ENCODE peak calls at places on chromosomes 16 and 17, in four cellular contexts. O is hypothalamus, E is NCI-H1092 treated with DMSO at 0.1 percent for 48 hours, P is fibroblast of gingiva. B is an unnamed sample.

GRCh38 chr17:77634710-77635109 is 323.8 kb upstream of the TNRC6C start:
- DNase-seq in O (no peak), E (no peak), P (no peak), B (no peak)

GRCh38 chr17:1399366-1399678 is 700 bp downstream of the YWHAE start:
- DNase-seq in O (no peak), E (no peak), P (no peak), B (no peak)

GRCh38 chr16:46885960-46886763 is 2.0 kb downstream of the GPT2 start:
- DNase-seq in O (peak), E (peak), P (no peak), B (no peak)

GRCh38 chr17:50361561-50362480 is 11.2 kb downstream of the MRPL27 start:
- DNase-seq in O (peak), E (peak), P (peak), B (peak)

GRCh38 chr16:27991876-27992275 is 71.6 kb downstream of the GSG1L start:
- DNase-seq in O (no peak), E (no peak), P (no peak), B (no peak)

GRCh38 chr16:8869212-8869987 is 594 bp upstream of the CARHSP1 start:
- DNase-seq in O (no peak), E (no peak), P (no peak), B (no peak)

GRCh38 chr17:21287703-21288449 is 3.4 kb downstream of the MAP2K3 start:
- DNase-seq in O (peak), E (no peak), P (peak), B (peak)

GRCh38 chr17:8122923-8123694 is 797 bp downstream of the HES7 start:
- DNase-seq in O (no peak), E (no peak), P (no peak), B (no peak)

GRCh38 chr16:57720142-57720575 is 15.4 kb upstream of the KATNB1 start:
- DNase-seq in O (peak), E (peak), P (peak), B (peak)

GRCh38 chr16:12360240-12360639 is 383.7 kb downstream of the SNX29 start:
- DNase-seq in O (no peak), E (no peak), P (no peak), B (no peak)

GRCh38 chr17:57622886-57623433 is 122.1 kb downstream of the CCDC182 start:
- DNase-seq in O (peak), E (no peak), P (peak), B (no peak)

GRCh38 chr17:49971848-49972485 is 3.0 kb downstream of the DLX4 start:
- DNase-seq in O (no peak), E (no peak), P (no peak), B (no peak)

GRCh38 chr17:15332338-15332737 is 9.1 kb downstream of the TEKT3 start:
- DNase-seq in O (no peak), E (no peak), P (no peak), B (no peak)

GRCh38 chr17:19646788-19647696 is 1.5 kb upstream of the ALDH3A2 start:
- DNase-seq in O (no peak), E (peak), P (peak), B (no peak)

GRCh38 chr17:67157732-67158639 is 87.0 kb downstream of the HELZ start:
- DNase-seq in O (no peak), E (peak), P (peak), B (no peak)

GRCh38 chr17:7313890-7314718 is 1.1 kb downstream of the GPS2 start:
- DNase-seq in O (no peak), E (no peak), P (no peak), B (no peak)

GRCh38 chr16:78684655-78685400 is 585.4 kb downstream of the WWOX start:
- DNase-seq in O (no peak), E (no peak), P (peak), B (no peak)

GRCh38 chr17:46818929-46819859 is 702 bp upstream of the WNT3 start:
- DNase-seq in O (no peak), E (no peak), P (no peak), B (no peak)

GRCh38 chr16:87492721-87493554 is at the start of gene ZCCHC14:
- DNase-seq in O (peak), E (peak), P (peak), B (peak)

GRCh38 chr16:2224183-2224486 is 744 bp downstream of the E4F1 start:
- DNase-seq in O (no peak), E (no peak), P (peak), B (no peak)

GRCh38 chr16:7236824-7237410 is 95.7 kb upstream of the RBFOX1 start:
- DNase-seq in O (no peak), E (no peak), P (no peak), B (no peak)

GRCh38 chr16:58515871-58516767 is 802 bp downstream of the SETD6 start:
- DNase-seq in O (no peak), E (no peak), P (no peak), B (no peak)

GRCh38 chr17:59093702-59094231 is 12.9 kb downstream of the TRIM37 start:
- DNase-seq in O (no peak), E (no peak), P (peak), B (no peak)

B was measured in NCI-H446.